ENCODE peak calls at places on chromosomes 12 and 14, in five cellular contexts. I is glutamatergic neuron, P is NCI-H1092, J is neural progenitor cell, L is transverse colon. U is an unnamed sample.

GRCh38 chr14:23322568-23323517 is 1.6 kb downstream of the PABPN1 start:
- DNase-seq in I (no peak), P (no peak), J (no peak), L (no peak), U (no peak)

GRCh38 chr12:25187781-25188180 is 7.2 kb downstream of the DNAI7 start:
- DNase-seq in J (no peak), I (no peak), L (no peak), P (no peak), U (no peak)

GRCh38 chr12:54561164-54561563 is 11.8 kb downstream of the PDE1B start:
- DNase-seq in I (no peak), L (peak), P (no peak), J (no peak), U (no peak)

GRCh38 chr14:32724864-32725550 is 213.7 kb upstream of the NPAS3 start:
- DNase-seq in I (no peak), L (no peak), J (no peak), P (no peak), U (no peak)

GRCh38 chr14:23580152-23580926 is 1.7 kb upstream of the JPH4 start:
- DNase-seq in L (no peak), J (no peak), I (no peak), P (no peak), U (no peak)

GRCh38 chr14:80695869-80696268 is 245.7 kb downstream of the CEP128 start:
- DNase-seq in I (no peak), J (no peak), P (no peak), L (no peak), U (no peak)

GRCh38 chr14:74911704-74912103 is 11.4 kb downstream of the RPS6KL1 start:
- DNase-seq in P (no peak), J (no peak), L (no peak), I (no peak), U (no peak)

GRCh38 chr14:35378638-35379568 is 25.6 kb downstream of the NFKBIA start:
- DNase-seq in I (no peak), J (no peak), L (peak), P (no peak), U (no peak)

GRCh38 chr12:112584266-112584722 is 165.5 kb downstream of the PTPN11 start:
- DNase-seq in L (no peak), P (no peak), I (no peak), J (peak), U (peak)

GRCh38 chr14:103067231-103067954 is 10.0 kb upstream of the CDC42BPB start:
- DNase-seq in J (no peak), L (peak), P (no peak), I (no peak), U (no peak)

U was measured in H1.